ENCODE peak calls at places on chromosomes 7 and 10, in four cellular contexts. One of them, this sample, is unnamed.

GRCh38 chr7:108135446-108136190 is 5.5 kb upstream of the LAMB4 start:
- DNase-seq in choroid plexus epithelial cell: no peak
- DNase-seq in prostate gland: no peak
- DNase-seq in lower leg skin: no peak
- DNase-seq in this sample: no peak

GRCh38 chr7:108413782-108414492 is 42.3 kb downstream of the NRCAM start:
- DNase-seq in choroid plexus epithelial cell: peak
- DNase-seq in prostate gland: no peak
- DNase-seq in lower leg skin: no peak
- DNase-seq in this sample: peak

GRCh38 chr10:88702848-88703597 is 3.0 kb upstream of the LIPK start:
- DNase-seq in choroid plexus epithelial cell: peak
- DNase-seq in prostate gland: no peak
- DNase-seq in lower leg skin: no peak
- DNase-seq in this sample: peak

GRCh38 chr10:88541116-88541626 is 41.9 kb downstream of the RNLS start:
- DNase-seq in choroid plexus epithelial cell: peak
- DNase-seq in prostate gland: no peak
- DNase-seq in lower leg skin: no peak
- DNase-seq in this sample: peak

GRCh38 chr10:110546077-110546476 is 21.4 kb upstream of the SMC3 start:
- DNase-seq in choroid plexus epithelial cell: no peak
- DNase-seq in prostate gland: no peak
- DNase-seq in lower leg skin: no peak
- DNase-seq in this sample: no peak

GRCh38 chr7:98126311-98127142 is 19.9 kb downstream of the LMTK2 start:
- DNase-seq in choroid plexus epithelial cell: no peak
- DNase-seq in prostate gland: no peak
- DNase-seq in lower leg skin: no peak
- DNase-seq in this sample: no peak

GRCh38 chr10:12980080-12980656 is 21.3 kb downstream of the CCDC3 start:
- DNase-seq in choroid plexus epithelial cell: peak
- DNase-seq in prostate gland: no peak
- DNase-seq in lower leg skin: peak
- DNase-seq in this sample: no peak

GRCh38 chr10:113326160-113327111 is 226.4 kb upstream of the HABP2 start:
- DNase-seq in choroid plexus epithelial cell: peak
- DNase-seq in prostate gland: no peak
- DNase-seq in lower leg skin: peak
- DNase-seq in this sample: peak

GRCh38 chr10:109956454-109957091 is 33.3 kb upstream of the XPNPEP1 start:
- DNase-seq in choroid plexus epithelial cell: peak
- DNase-seq in prostate gland: no peak
- DNase-seq in lower leg skin: no peak
- DNase-seq in this sample: peak

GRCh38 chr7:128431221-128431620 is 21.4 kb upstream of the IMPDH1 start:
- DNase-seq in choroid plexus epithelial cell: peak
- DNase-seq in prostate gland: no peak
- DNase-seq in lower leg skin: no peak
- DNase-seq in this sample: no peak

GRCh38 chr7:112422842-112423496 is 27.3 kb upstream of the IFRD1 start:
- DNase-seq in choroid plexus epithelial cell: peak
- DNase-seq in prostate gland: peak
- DNase-seq in lower leg skin: peak
- DNase-seq in this sample: peak

GRCh38 chr10:15738237-15738928 is 18.7 kb upstream of the ITGA8 start:
- DNase-seq in choroid plexus epithelial cell: peak
- DNase-seq in prostate gland: no peak
- DNase-seq in lower leg skin: no peak
- DNase-seq in this sample: no peak

GRCh38 chr7:832292-832967 is at the start of gene SUN1:
- DNase-seq in choroid plexus epithelial cell: peak
- DNase-seq in prostate gland: no peak
- DNase-seq in lower leg skin: no peak
- DNase-seq in this sample: peak

GRCh38 chr7:28955723-28956607 is 2.2 kb downstream of the TRIL start:
- DNase-seq in choroid plexus epithelial cell: peak
- DNase-seq in prostate gland: peak
- DNase-seq in lower leg skin: peak
- DNase-seq in this sample: peak

GRCh38 chr7:103735377-103735776 is 254.1 kb downstream of the RELN start:
- DNase-seq in choroid plexus epithelial cell: peak
- DNase-seq in prostate gland: no peak
- DNase-seq in lower leg skin: no peak
- DNase-seq in this sample: peak

GRCh38 chr7:96026606-96027005 is 254.3 kb downstream of the DYNC1I1 start:
- DNase-seq in choroid plexus epithelial cell: no peak
- DNase-seq in prostate gland: no peak
- DNase-seq in lower leg skin: no peak
- DNase-seq in this sample: peak

GRCh38 chr10:123990889-123991288 is 99.3 kb upstream of the CPXM2 start:
- DNase-seq in choroid plexus epithelial cell: no peak
- DNase-seq in prostate gland: no peak
- DNase-seq in lower leg skin: no peak
- DNase-seq in this sample: no peak

GRCh38 chr7:22110881-22111280 is 165.2 kb upstream of the CDCA7L start:
- DNase-seq in choroid plexus epithelial cell: peak
- DNase-seq in prostate gland: no peak
- DNase-seq in lower leg skin: peak
- DNase-seq in this sample: no peak

GRCh38 chr10:102657984-102658724 is 13.9 kb downstream of the TRIM8 start:
- DNase-seq in choroid plexus epithelial cell: peak
- DNase-seq in prostate gland: peak
- DNase-seq in lower leg skin: no peak
- DNase-seq in this sample: peak

GRCh38 chr7:50661345-50662058 is 96.3 kb upstream of the DDC start:
- DNase-seq in choroid plexus epithelial cell: no peak
- DNase-seq in prostate gland: no peak
- DNase-seq in lower leg skin: no peak
- DNase-seq in this sample: no peak

GRCh38 chr7:132618956-132619305 is 42.7 kb upstream of the PLXNA4 start:
- DNase-seq in choroid plexus epithelial cell: peak
- DNase-seq in prostate gland: no peak
- DNase-seq in lower leg skin: no peak
- DNase-seq in this sample: peak

GRCh38 chr10:45425628-45426563 is 51.9 kb downstream of the ALOX5 start:
- DNase-seq in choroid plexus epithelial cell: peak
- DNase-seq in prostate gland: no peak
- DNase-seq in lower leg skin: no peak
- DNase-seq in this sample: peak

GRCh38 chr7:135188298-135188984 is 17.9 kb upstream of the CYREN start:
- DNase-seq in choroid plexus epithelial cell: no peak
- DNase-seq in prostate gland: no peak
- DNase-seq in lower leg skin: peak
- DNase-seq in this sample: peak
- TF ChIP-seq CTCF in choroid plexus epithelial cell: no peak
- TF ChIP-seq CTCF in prostate gland: no peak
- TF ChIP-seq CTCF in lower leg skin: no peak
- TF ChIP-seq CTCF in this sample: no peak

DNA sequence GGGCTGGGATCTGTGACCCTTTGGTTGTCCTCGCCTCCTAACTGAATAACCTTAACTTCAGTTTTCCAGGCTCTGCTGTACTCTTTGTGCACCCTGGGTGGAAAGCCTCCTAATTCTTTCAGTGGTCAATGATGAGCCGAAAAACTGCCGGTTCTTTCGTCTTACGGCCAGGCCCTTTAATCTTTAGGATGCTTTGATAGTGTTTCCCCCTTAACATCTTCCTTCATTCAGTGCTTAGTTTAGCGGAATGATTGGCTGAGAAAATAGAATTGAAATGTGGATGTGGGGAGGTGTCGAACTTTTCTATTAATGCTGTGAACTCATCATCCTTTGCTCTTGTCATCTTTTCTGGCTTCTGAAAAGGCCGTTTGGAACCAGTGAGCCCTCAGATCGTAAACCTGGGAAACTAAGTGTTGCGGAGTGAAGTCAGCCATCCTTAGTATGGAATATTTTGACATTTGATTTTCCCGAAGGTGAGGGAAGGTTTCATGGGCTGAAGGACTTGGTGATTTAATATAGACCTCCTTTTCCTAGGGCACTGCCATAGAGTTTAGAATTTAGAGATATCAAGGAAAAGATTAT is 874 bp downstream of the GARS1 start:
- DNase-seq in choroid plexus epithelial cell: peak
- DNase-seq in prostate gland: no peak
- DNase-seq in lower leg skin: no peak
- DNase-seq in this sample: peak
- H3K4me3 ChIP-seq in choroid plexus epithelial cell: peak
- H3K4me3 ChIP-seq in prostate gland: peak
- H3K4me3 ChIP-seq in lower leg skin: peak
- H3K4me3 ChIP-seq in this sample: peak

GRCh38 chr7:101858437-101859385 is 41.3 kb downstream of the CUX1 start:
- DNase-seq in choroid plexus epithelial cell: no peak
- DNase-seq in prostate gland: no peak
- DNase-seq in lower leg skin: no peak
- DNase-seq in this sample: no peak

GRCh38 chr7:101859411-101860106 is 42.1 kb downstream of the CUX1 start:
- DNase-seq in choroid plexus epithelial cell: peak
- DNase-seq in prostate gland: no peak
- DNase-seq in lower leg skin: no peak
- DNase-seq in this sample: no peak

GRCh38 chr7:101856488-101857357 is 39.3 kb downstream of the CUX1 start:
- DNase-seq in choroid plexus epithelial cell: peak
- DNase-seq in prostate gland: peak
- DNase-seq in lower leg skin: peak
- DNase-seq in this sample: peak

GRCh38 chr7:101854084-101854865 is 36.8 kb downstream of the CUX1 start:
- DNase-seq in choroid plexus epithelial cell: no peak
- DNase-seq in prostate gland: no peak
- DNase-seq in lower leg skin: no peak
- DNase-seq in this sample: no peak

GRCh38 chr7:101857358-101857794 is 40.0 kb downstream of the CUX1 start:
- DNase-seq in choroid plexus epithelial cell: no peak
- DNase-seq in prostate gland: no peak
- DNase-seq in lower leg skin: no peak
- DNase-seq in this sample: no peak
- TF ChIP-seq CTCF in choroid plexus epithelial cell: no peak
- TF ChIP-seq CTCF in prostate gland: no peak
- TF ChIP-seq CTCF in lower leg skin: no peak
- TF ChIP-seq CTCF in this sample: no peak

DNA sequence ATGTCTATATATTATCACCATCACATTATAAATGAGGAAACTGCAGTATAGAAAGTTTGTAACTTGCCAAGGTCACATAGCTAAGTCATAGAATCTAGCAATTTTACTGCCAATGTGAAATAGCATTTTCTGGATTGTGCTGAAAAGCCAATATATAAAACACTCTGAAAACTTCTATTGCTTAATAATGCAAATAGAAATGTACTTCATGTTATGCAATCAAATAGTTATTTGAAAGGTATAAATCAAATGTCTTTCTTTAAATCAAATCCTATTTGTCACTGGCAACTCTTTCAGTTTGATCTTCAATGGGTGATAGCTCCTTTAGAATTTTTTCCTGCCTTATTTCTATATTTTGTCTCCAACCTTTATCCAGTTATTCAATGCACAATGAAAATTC is 129.4 kb downstream of the TMEM26 start:
- DNase-seq in choroid plexus epithelial cell: no peak
- DNase-seq in prostate gland: no peak
- DNase-seq in lower leg skin: no peak
- DNase-seq in this sample: no peak
- H3K4me3 ChIP-seq in choroid plexus epithelial cell: no peak
- H3K4me3 ChIP-seq in prostate gland: no peak
- H3K4me3 ChIP-seq in lower leg skin: no peak
- H3K4me3 ChIP-seq in this sample: no peak

GRCh38 chr7:92448185-92448747 is 984 bp downstream of the GATAD1 start:
- DNase-seq in choroid plexus epithelial cell: peak
- DNase-seq in prostate gland: peak
- DNase-seq in lower leg skin: peak
- DNase-seq in this sample: peak
- TF ChIP-seq CTCF in choroid plexus epithelial cell: peak
- TF ChIP-seq CTCF in prostate gland: no peak
- TF ChIP-seq CTCF in lower leg skin: no peak
- TF ChIP-seq CTCF in this sample: peak